ENCODE peak calls at places on chromosomes 1 and 21, in nine cellular contexts. T is tibial artery; Z is thoracic aorta; W is heart left ventricle; D is CD4-positive, alpha-beta memory T cell; K is mammary epithelial cell; A is colonic mucosa; I is transverse colon; R is sigmoid colon. O is an unnamed sample.

GRCh38 chr1:148318123-148318899 is 164.8 kb downstream of the PPIAL4G start:
- DNase-seq in K (no peak), D (peak; percentile 59), Z (no peak), W (peak; percentile 64), T (no peak), A (no peak), I (peak; percentile 43), R (no peak), O (peak; percentile 84)

GRCh38 chr1:66557157-66557556 is 23.2 kb downstream of the SGIP1 start:
- DNase-seq in T (no peak), D (no peak), A (no peak), Z (no peak), K (no peak), I (no peak), W (no peak), R (no peak), O (no peak)

GRCh38 chr1:59892836-59893811 is 33.4 kb downstream of the CYP2J2 start:
- DNase-seq in I (no peak), T (no peak), K (peak; percentile 40), D (no peak), R (no peak), Z (no peak), A (peak; percentile 57), W (no peak), O (no peak)

GRCh38 chr1:161954466-161954865 is 69.2 kb downstream of the OLFML2B start:
- DNase-seq in D (no peak), A (no peak), W (no peak), R (no peak), K (no peak), Z (no peak), I (no peak), T (no peak), O (no peak)

GRCh38 chr1:119978018-119978505 is 81.7 kb upstream of the ADAM30 start:
- DNase-seq in W (no peak), D (no peak), A (no peak), T (no peak), Z (no peak), R (no peak), K (no peak), I (no peak), O (no peak)

GRCh38 chr1:151443846-151444790 is 15.2 kb downstream of the POGZ start:
- DNase-seq in R (no peak), A (peak; percentile 79), T (no peak), D (peak; percentile 68), I (peak; percentile 77), Z (no peak), W (no peak), K (peak; percentile 77), O (peak; percentile 91)

GRCh38 chr1:51569284-51570062 is 47.4 kb upstream of the OSBPL9 start:
- DNase-seq in I (peak; percentile 17), R (no peak), A (peak; percentile 32), K (peak; percentile 94), W (no peak), Z (no peak), D (peak; percentile 42), T (no peak), O (peak; percentile 83)

GRCh38 chr1:17887646-17888395 is 132.7 kb downstream of the ACTL8 start:
- DNase-seq in K (no peak), A (no peak), I (no peak), R (no peak), Z (no peak), W (no peak), D (no peak), T (peak; percentile 44), O (no peak)

GRCh38 chr21:35337573-35337972 is 288.5 kb upstream of the RUNX1 start:
- DNase-seq in W (no peak), T (no peak), I (no peak), K (no peak), Z (no peak), R (no peak), A (no peak), D (no peak), O (no peak)

GRCh38 chr1:200179781-200180160 is 152.3 kb downstream of the NR5A2 start:
- DNase-seq in A (no peak), D (no peak), K (no peak), T (no peak), W (no peak), Z (no peak), I (no peak), R (no peak), O (no peak)

GRCh38 chr21:19767546-19767945 is 1230.7 kb upstream of the NCAM2 start:
- DNase-seq in D (no peak), Z (no peak), W (no peak), T (no peak), I (no peak), K (no peak), A (no peak), R (no peak), O (no peak)

GRCh38 chr1:198135366-198135765 is 21.4 kb upstream of the NEK7 start:
- DNase-seq in D (no peak), W (no peak), Z (no peak), A (no peak), I (no peak), K (peak; percentile 28), T (no peak), R (no peak), O (no peak)

GRCh38 chr21:42188663-42189062 is 30.3 kb upstream of the ABCG1 start:
- DNase-seq in D (no peak), A (no peak), I (no peak), R (no peak), T (no peak), Z (no peak), W (no peak), K (no peak), O (no peak)

GRCh38 chr21:42187976-42188653 is 30.8 kb upstream of the ABCG1 start:
- DNase-seq in I (peak; percentile 61), D (peak; percentile 84), K (peak; percentile 12), W (no peak), A (no peak), T (no peak), Z (no peak), R (peak; percentile 77), O (peak; percentile 93)

GRCh38 chr21:42183374-42184266 is 35.3 kb upstream of the ABCG1 start:
- DNase-seq in T (no peak), K (no peak), I (no peak), Z (no peak), R (no peak), D (no peak), A (no peak), W (no peak), O (no peak)

GRCh38 chr21:42189860-42190491 is 29.0 kb upstream of the ABCG1 start:
- DNase-seq in A (no peak), I (no peak), W (no peak), K (no peak), Z (no peak), T (no peak), D (no peak), R (no peak), O (no peak)

DNA sequence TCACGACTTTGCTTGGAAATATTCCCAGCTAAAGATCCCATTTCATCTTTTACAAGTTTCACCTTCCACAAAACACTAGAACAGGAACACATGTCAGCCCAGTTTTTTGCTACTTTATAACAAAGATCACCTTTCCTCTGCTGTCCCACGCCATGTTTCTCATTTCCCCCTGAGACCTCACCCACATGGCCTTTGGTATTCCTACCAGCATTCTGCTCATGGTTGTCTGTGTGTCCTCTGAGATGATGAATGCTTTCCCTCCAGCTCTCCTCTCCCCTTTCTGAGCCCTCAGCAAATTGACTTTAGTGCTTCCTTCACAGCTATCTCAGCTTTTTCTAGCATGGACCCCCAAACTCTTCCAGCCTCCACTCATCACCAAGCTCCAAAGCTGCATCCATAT is 32.3 kb upstream of the ABCG1 start:
- DNase-seq in Z (no peak), I (no peak), D (no peak), A (no peak), R (no peak), K (no peak), W (no peak), T (no peak), O (no peak)
- H3K27ac ChIP-seq in Z (no peak overlapping the region), I (no peak overlapping the region), D (peak overlapping the region; percentile 73), A (no peak overlapping the region), R (no peak overlapping the region), K (no peak overlapping the region), W (no peak overlapping the region), T (no peak overlapping the region), O (no peak overlapping the region)

DNA sequence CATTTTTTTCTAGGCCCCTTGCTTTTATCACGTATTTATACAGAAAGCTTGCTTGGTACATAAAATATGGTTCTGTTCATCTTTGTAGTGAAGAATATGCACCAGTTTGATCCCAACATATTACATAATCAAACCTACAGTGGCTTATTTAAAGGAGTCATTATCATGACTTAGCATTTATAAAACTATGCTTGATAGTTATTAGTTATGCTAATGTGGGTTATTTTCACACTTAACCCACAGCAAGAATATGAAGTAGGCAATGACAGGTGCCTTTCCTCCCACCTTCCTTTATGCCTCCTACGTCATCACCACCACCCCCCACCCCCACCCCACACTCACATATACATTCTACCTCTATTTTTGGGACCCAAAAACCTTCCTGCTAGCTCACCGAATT is 19.8 kb downstream of the CAP1 start:
- DNase-seq in D (no peak), Z (no peak), K (no peak), T (no peak), R (no peak), A (no peak), I (no peak), W (no peak), O (no peak)
- H3K36me3 ChIP-seq in D (peaks cover 53% of the 10 kb centered on the region), Z (peaks cover 50% of the 10 kb centered on the region), K (peaks cover 47% of the 10 kb centered on the region), T (peaks cover 60% of the 10 kb centered on the region), R (peaks cover 22% of the 10 kb centered on the region), A (peaks cover 28% of the 10 kb centered on the region), I (peaks cover 47% of the 10 kb centered on the region), W (peaks cover 5% of the 10 kb centered on the region), O (peaks cover 18% of the 10 kb centered on the region)

DNA sequence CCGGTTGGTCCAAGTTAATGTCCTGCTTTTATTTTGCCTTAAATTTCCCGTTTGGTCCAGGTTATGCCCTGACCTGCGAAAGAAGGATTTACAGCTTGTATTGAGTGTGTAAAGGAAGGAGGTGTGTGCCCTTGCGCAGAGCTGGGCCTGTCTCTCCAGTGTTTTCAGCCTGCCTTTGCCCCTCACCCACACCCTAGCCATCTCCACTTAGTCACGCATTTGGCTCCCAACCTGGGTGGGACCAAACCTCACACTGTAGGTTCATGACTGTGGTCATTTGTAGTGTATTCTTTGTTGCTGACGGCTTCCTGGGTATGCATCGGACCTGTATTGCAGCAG is 567 bp upstream of the SRSF10 start:
- DNase-seq in D (no peak), R (no peak), A (peak; percentile 44), W (no peak), K (peak; percentile 63), T (no peak), I (peak; percentile 21), Z (no peak), O (no peak)
- H3K27ac ChIP-seq in D (peak overlapping the region; percentile 93), R (peak overlapping the region; percentile 96), A (peak overlapping the region; percentile 95), W (peak overlapping the region; percentile 99), K (peak overlapping the region; percentile 79), T (peak overlapping the region; percentile 98), I (peak overlapping the region; percentile 95), Z (peak overlapping the region; percentile 96), O (peak overlapping the region; percentile 84)

DNA sequence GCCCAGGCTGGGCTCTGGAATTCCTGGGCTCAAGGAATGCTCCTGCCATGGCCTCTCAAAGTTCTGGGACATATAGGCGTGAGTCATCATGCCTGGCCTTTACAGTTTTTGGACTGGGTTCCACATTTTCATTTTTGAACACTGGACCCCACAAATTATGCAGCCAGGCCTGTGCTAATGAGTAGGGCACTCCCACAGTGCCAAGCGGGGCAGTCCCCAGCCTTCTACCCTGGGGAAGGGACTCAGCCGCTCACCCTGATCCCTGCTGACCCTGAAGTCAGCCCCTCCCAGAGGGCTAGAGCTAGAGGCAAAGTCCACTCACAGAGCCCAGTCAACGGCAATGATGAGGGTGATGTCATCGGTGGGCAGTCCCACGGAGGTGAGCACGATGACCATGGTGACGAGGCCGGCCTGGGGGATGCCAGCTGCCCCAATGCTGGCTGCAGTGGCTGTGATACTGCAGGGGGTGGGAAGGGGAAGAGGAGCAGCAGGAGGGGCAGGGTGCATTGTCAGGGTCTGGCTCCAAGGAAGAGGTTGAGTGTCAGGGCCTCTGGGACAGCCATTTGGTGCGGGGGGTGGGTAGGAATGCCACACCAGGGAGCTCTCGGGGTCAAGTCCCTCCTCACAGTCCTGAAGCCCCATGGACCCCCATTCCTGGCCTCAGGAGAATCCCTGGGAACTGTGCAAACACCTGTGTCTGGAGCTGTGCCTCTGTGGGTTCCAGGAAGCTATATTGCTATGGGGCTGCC is 27.6 kb downstream of the PODN start:
- DNase-seq in K (no peak), A (peak; percentile 53), T (no peak), R (no peak), Z (no peak), I (peak; percentile 54), D (no peak), W (no peak), O (no peak)
- H3K36me3 ChIP-seq in K (no peaks in the 10 kb centered on the region), A (no peaks in the 10 kb centered on the region), T (no peaks in the 10 kb centered on the region), R (peaks cover 6% of the 10 kb centered on the region), Z (no peaks in the 10 kb centered on the region), I (no peaks in the 10 kb centered on the region), D (no peaks in the 10 kb centered on the region), W (no peaks in the 10 kb centered on the region), O (no peaks in the 10 kb centered on the region)

O was measured in MM.1S.